ENCODE peak calls at places on chromosomes 5 and 9, in four cellular contexts. P, U, S and G are unnamed samples.

GRCh38 chr9:136786451-136786850 is 4.7 kb upstream of the TMEM141 start:
- DNase-seq in P (no peak), U (no peak), S (no peak), G (no peak)

GRCh38 chr5:6321078-6321477 is 57.3 kb downstream of the MED10 start:
- DNase-seq in P (no peak), U (no peak), S (no peak), G (no peak)

GRCh38 chr5:173633304-173633703 is 16.9 kb upstream of the BOD1 start:
- DNase-seq in P (no peak), U (no peak), S (no peak), G (no peak)

GRCh38 chr9:35836595-35836994 is 7.6 kb downstream of the TMEM8B start:
- DNase-seq in P (no peak), U (no peak), S (no peak), G (no peak)

GRCh38 chr9:84068872-84069271 is 88.3 kb downstream of the RMI1 start:
- DNase-seq in P (no peak), U (no peak), S (no peak), G (no peak)

GRCh38 chr5:137648361-137648760 is 87.5 kb downstream of the KLHL3 start:
- DNase-seq in P (no peak), U (no peak), S (no peak), G (no peak)

GRCh38 chr5:141868541-141868940 is 9.7 kb downstream of the PCDH1 start:
- DNase-seq in P (no peak), U (no peak), S (no peak), G (no peak)

GRCh38 chr9:19432473-19432872 is 23.7 kb downstream of the ACER2 start:
- DNase-seq in P (no peak), U (no peak), S (no peak), G (no peak)

GRCh38 chr5:157247267-157247666 is 18.7 kb upstream of the CYFIP2 start:
- DNase-seq in P (no peak), U (no peak), S (no peak), G (no peak)